ENCODE peak calls at places on chromosomes 11 and 22, in ten cellular contexts. J is Peyer's patch, Z is mesothelial cell of epicardium, H is cardiac muscle cell, U is spleen, F is endodermal cell, S is lower lobe of right lung, Q is WTC11, M is Calu3, V is MCF 10A. I is an unnamed sample.

GRCh38 chr11:29957406-29957805 is 59.4 kb downstream of the KCNA4 start:
- DNase-seq in U (no peak), Q (no peak), Z (no peak), J (no peak), M (no peak), F (peak), H (no peak), V (no peak), S (no peak), I (no peak)

GRCh38 chr22:44729391-44730012 is 22.9 kb upstream of the ARHGAP8 start:
- DNase-seq in J (no peak), Z (no peak), M (no peak), H (peak), U (peak), F (no peak), V (no peak), Q (no peak), S (no peak), I (no peak)

GRCh38 chr11:40405614-40406013 is 1053.8 kb downstream of the LRRC4C start:
- DNase-seq in H (no peak), V (no peak), F (no peak), U (no peak), Q (no peak), S (no peak), Z (no peak), J (no peak), M (no peak), I (no peak)

GRCh38 chr11:131668867-131669780 is 298.7 kb downstream of the NTM start:
- DNase-seq in V (peak), U (no peak), Q (peak), J (no peak), S (peak), M (peak), F (peak), Z (no peak), H (peak), I (no peak)

GRCh38 chr22:40621309-40622151 is 15.0 kb downstream of the MRTFA start:
- DNase-seq in H (no peak), U (no peak), J (no peak), F (no peak), M (no peak), Z (no peak), S (no peak), V (no peak), Q (no peak), I (no peak)

GRCh38 chr11:128232588-128232987 is 354.8 kb downstream of the ETS1 start:
- DNase-seq in Z (no peak), Q (no peak), H (no peak), U (no peak), M (no peak), J (no peak), F (no peak), V (no peak), S (no peak), I (no peak)

GRCh38 chr11:126115820-126116319 is 53.2 kb upstream of the CDON start:
- DNase-seq in V (peak), S (peak), M (peak), H (peak), Z (no peak), J (peak), F (peak), Q (no peak), U (peak), I (no peak)

GRCh38 chr11:12531020-12531419 is 143.2 kb upstream of the TEAD1 start:
- DNase-seq in M (no peak), Q (no peak), H (no peak), V (no peak), S (no peak), Z (no peak), F (no peak), J (no peak), U (no peak), I (no peak)

GRCh38 chr11:57432714-57433163 is 5.8 kb upstream of the SLC43A3 start:
- DNase-seq in S (peak), U (no peak), M (no peak), Z (no peak), V (no peak), J (no peak), Q (no peak), F (no peak), H (peak), I (no peak)

GRCh38 chr11:114051558-114051957 is 8.0 kb upstream of the ZBTB16 start:
- DNase-seq in Z (no peak), F (no peak), V (no peak), M (no peak), U (no peak), Q (no peak), J (no peak), S (no peak), H (no peak), I (no peak)

GRCh38 chr11:122578168-122578825 is 77.2 kb upstream of the UBASH3B start:
- DNase-seq in S (no peak), Q (no peak), J (no peak), F (no peak), V (peak), M (no peak), U (no peak), H (no peak), Z (no peak), I (no peak)
- TF ChIP-seq CTCF in S (no peak), Q (no peak), J (no peak), F (peak), V (no peak), M (no peak), U (no peak), H (no peak), Z (no peak), I (no peak)

GRCh38 chr22:21754523-21755128 is 19.0 kb upstream of the YPEL1 start:
- DNase-seq in S (no peak), Q (no peak), F (no peak), Z (no peak), J (no peak), H (peak), V (no peak), U (peak), M (no peak), I (peak)

GRCh38 chr22:21758056-21758455 is 22.5 kb upstream of the YPEL1 start:
- DNase-seq in J (no peak), Z (no peak), U (no peak), F (no peak), H (peak), M (no peak), V (no peak), S (no peak), Q (no peak), I (no peak)

GRCh38 chr22:21752276-21752675 is 16.7 kb upstream of the YPEL1 start:
- DNase-seq in Z (no peak), M (no peak), F (no peak), J (no peak), S (no peak), U (no peak), Q (no peak), H (no peak), V (no peak), I (no peak)

GRCh38 chr22:21755855-21756284 is 20.3 kb upstream of the YPEL1 start:
- DNase-seq in Z (no peak), Q (no peak), H (peak), M (no peak), V (peak), F (no peak), S (no peak), J (no peak), U (no peak), I (no peak)

GRCh38 chr22:21753374-21754111 is 17.9 kb upstream of the YPEL1 start:
- DNase-seq in Z (no peak), V (no peak), J (no peak), U (no peak), F (no peak), S (no peak), H (no peak), Q (no peak), M (no peak), I (no peak)
- TF ChIP-seq CTCF in Z (no peak), V (no peak), J (no peak), U (no peak), F (no peak), S (no peak), H (no peak), Q (no peak), M (no peak), I (no peak)

GRCh38 chr22:31155425-31155824 is 4.6 kb upstream of the RNF185 start:
- DNase-seq in S (no peak), H (peak), V (no peak), J (no peak), Q (no peak), U (no peak), M (no peak), Z (no peak), F (no peak), I (no peak)

GRCh38 chr22:31162015-31162765 is 2.2 kb downstream of the RNF185 start:
- DNase-seq in S (no peak), H (no peak), M (no peak), Z (no peak), U (no peak), V (no peak), Q (no peak), F (no peak), J (no peak), I (no peak)

GRCh38 chr22:31161386-31161785 is 1.4 kb downstream of the RNF185 start:
- DNase-seq in M (no peak), S (no peak), Z (no peak), F (no peak), H (no peak), J (no peak), U (no peak), V (no peak), Q (no peak), I (no peak)

GRCh38 chr22:31154975-31155374 is 5.0 kb upstream of the RNF185 start:
- DNase-seq in V (no peak), H (no peak), J (no peak), U (no peak), S (no peak), F (no peak), Z (no peak), M (no peak), Q (no peak), I (no peak)

GRCh38 chr22:31160328-31160978 is 471 bp downstream of the RNF185 start:
- DNase-seq in Q (no peak), S (no peak), M (no peak), U (peak), Z (no peak), V (no peak), H (peak), F (no peak), J (no peak), I (no peak)
- TF ChIP-seq CTCF in Q (no peak), S (no peak), M (no peak), U (no peak), Z (no peak), V (no peak), H (no peak), F (no peak), J (no peak), I (no peak)

DNA sequence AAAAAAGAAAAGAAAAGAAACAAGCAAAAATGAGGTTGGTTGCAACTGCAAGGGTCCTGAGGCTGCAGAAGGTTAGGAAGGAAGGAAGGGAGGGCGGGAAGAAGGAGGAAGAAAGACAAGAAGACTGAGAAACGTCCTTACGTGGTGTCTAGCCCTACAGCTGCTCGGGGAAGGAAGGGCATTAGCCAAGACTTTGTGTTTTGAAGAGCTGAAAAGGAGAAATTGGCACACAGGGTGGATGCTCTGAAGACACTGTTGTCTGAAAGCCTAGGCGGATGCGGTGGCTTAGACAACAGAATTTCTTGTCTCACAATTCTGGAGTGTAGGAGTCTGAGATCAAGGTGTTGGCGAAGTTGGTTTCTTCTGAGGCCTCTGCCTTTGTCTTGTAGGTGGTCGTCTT is 60.7 kb downstream of the MCM5 start:
- DNase-seq in U (no peak), F (no peak), H (no peak), J (no peak), M (no peak), V (no peak), Z (no peak), Q (no peak), S (no peak), I (no peak)
- TF ChIP-seq CTCF in U (no peak), F (no peak), H (no peak), J (no peak), M (no peak), V (no peak), Z (no peak), Q (no peak), S (no peak), I (no peak)